ENCODE peak calls at places on chromosomes 7 and 10, in four cellular contexts. K is NAMALWA, F is kidney tubule cell, I is H7. G is an unnamed sample.
A peak's percentile ranks its signal among the peaks of the same experiment; 100 is the strongest.

GRCh38 chr10:28587970-28588290 is 55.0 kb downstream of the WAC start:
- DNase-seq in K (no peak), F (peak; percentile 34), I (no peak), G (no peak)

GRCh38 chr7:2030475-2031456 is 202.0 kb downstream of the MAD1L1 start:
- DNase-seq in K (no peak), F (no peak), I (peak; percentile 60), G (no peak)

GRCh38 chr10:94199565-94199964 is 163.2 kb downstream of the NOC3L start:
- DNase-seq in K (no peak), F (peak; percentile 54), I (no peak), G (no peak)

GRCh38 chr10:129393812-129394211 is 73.2 kb upstream of the MGMT start:
- DNase-seq in K (no peak), F (no peak), I (no peak), G (no peak)

GRCh38 chr7:123643495-123644428 is 11.9 kb upstream of the LMOD2 start:
- DNase-seq in K (no peak), F (peak; percentile 46), I (peak; percentile 72), G (peak; percentile 75)

GRCh38 chr10:124339951-124340760 is 78.6 kb downstream of the OAT start:
- DNase-seq in K (no peak), F (no peak), I (no peak), G (no peak)

GRCh38 chr7:12570148-12570528 is 382 bp upstream of the SCIN start:
- DNase-seq in K (no peak), F (peak; percentile 67), I (peak; percentile 43), G (no peak)

GRCh38 chr7:42250411-42250810 is 13.4 kb upstream of the GLI3 start:
- DNase-seq in K (no peak), F (peak; percentile 10), I (no peak), G (no peak)

GRCh38 chr7:98833022-98833421 is 36.8 kb downstream of the TMEM130 start:
- DNase-seq in K (no peak), F (no peak), I (no peak), G (no peak)

GRCh38 chr7:139044813-139045794 is 9.3 kb upstream of the ZC3HAV1L start:
- DNase-seq in K (no peak), F (no peak), I (no peak), G (no peak)

GRCh38 chr7:9921326-9921725 is 1052.3 kb upstream of the PHF14 start:
- DNase-seq in K (no peak), F (no peak), I (no peak), G (no peak)

GRCh38 chr7:72493850-72494661 is 81.9 kb upstream of the CALN1 start:
- DNase-seq in K (peak; percentile 81), F (peak; percentile 25), I (peak; percentile 67), G (no peak)

GRCh38 chr7:132434041-132434440 is 142.2 kb downstream of the PLXNA4 start:
- DNase-seq in K (no peak), F (no peak), I (no peak), G (no peak)

GRCh38 chr10:102752934-102753664 is 9.4 kb downstream of the WBP1L start:
- DNase-seq in K (peak; percentile 69), F (peak; percentile 58), I (peak; percentile 64), G (peak; percentile 37)

GRCh38 chr7:48426966-48427555 is 255.8 kb downstream of the ABCA13 start:
- DNase-seq in K (no peak), F (peak; percentile 91), I (no peak), G (no peak)

GRCh38 chr10:95388539-95388938 is 97.7 kb upstream of the PDLIM1 start:
- DNase-seq in K (no peak), F (no peak), I (no peak), G (no peak)